ENCODE peak calls at places on chromosomes 2 and 18, in ten cellular contexts. One of them, this sample, is unnamed.

GRCh38 chr18:58102020-58102419 is 58.0 kb downstream of the NEDD4L start:
- DNase-seq in tibial artery: no peak
- DNase-seq in transverse colon: no peak
- DNase-seq in AG10803: no peak
- DNase-seq in right lobe of liver: no peak
- DNase-seq in CD8-positive, alpha-beta T cell: no peak
- DNase-seq in cardiac fibroblast: no peak
- DNase-seq in epithelial cell of esophagus: no peak
- DNase-seq in AG09309: no peak
- DNase-seq in left ventricle myocardium inferior: no peak
- DNase-seq in this sample: no peak

GRCh38 chr18:55868909-55869308 is 280.9 kb upstream of the TCF4 start:
- DNase-seq in tibial artery: no peak
- DNase-seq in transverse colon: no peak
- DNase-seq in AG10803: no peak
- DNase-seq in right lobe of liver: no peak
- DNase-seq in CD8-positive, alpha-beta T cell: no peak
- DNase-seq in cardiac fibroblast: no peak
- DNase-seq in epithelial cell of esophagus: peak
- DNase-seq in AG09309: no peak
- DNase-seq in left ventricle myocardium inferior: no peak
- DNase-seq in this sample: no peak

GRCh38 chr2:237299897-237300296 is 114.1 kb downstream of the COL6A3 start:
- DNase-seq in tibial artery: no peak
- DNase-seq in transverse colon: no peak
- DNase-seq in AG10803: peak
- DNase-seq in right lobe of liver: no peak
- DNase-seq in CD8-positive, alpha-beta T cell: no peak
- DNase-seq in cardiac fibroblast: peak
- DNase-seq in epithelial cell of esophagus: peak
- DNase-seq in AG09309: peak
- DNase-seq in left ventricle myocardium inferior: no peak
- DNase-seq in this sample: no peak

GRCh38 chr2:64876137-64876647 is 113.0 kb upstream of the SLC1A4 start:
- DNase-seq in tibial artery: peak
- DNase-seq in transverse colon: peak
- DNase-seq in AG10803: peak
- DNase-seq in right lobe of liver: peak
- DNase-seq in CD8-positive, alpha-beta T cell: no peak
- DNase-seq in cardiac fibroblast: peak
- DNase-seq in epithelial cell of esophagus: peak
- DNase-seq in AG09309: peak
- DNase-seq in left ventricle myocardium inferior: no peak
- DNase-seq in this sample: no peak

GRCh38 chr2:64350996-64351395 is 103.0 kb upstream of the LGALSL start:
- DNase-seq in tibial artery: no peak
- DNase-seq in transverse colon: no peak
- DNase-seq in AG10803: no peak
- DNase-seq in right lobe of liver: no peak
- DNase-seq in CD8-positive, alpha-beta T cell: no peak
- DNase-seq in cardiac fibroblast: no peak
- DNase-seq in epithelial cell of esophagus: no peak
- DNase-seq in AG09309: no peak
- DNase-seq in left ventricle myocardium inferior: no peak
- DNase-seq in this sample: no peak

GRCh38 chr18:54229660-54230059 is 5.2 kb upstream of the MBD2 start:
- DNase-seq in tibial artery: no peak
- DNase-seq in transverse colon: no peak
- DNase-seq in AG10803: no peak
- DNase-seq in right lobe of liver: no peak
- DNase-seq in CD8-positive, alpha-beta T cell: no peak
- DNase-seq in cardiac fibroblast: no peak
- DNase-seq in epithelial cell of esophagus: no peak
- DNase-seq in AG09309: no peak
- DNase-seq in left ventricle myocardium inferior: no peak
- DNase-seq in this sample: peak

GRCh38 chr2:220670461-220670979 is 901.6 kb downstream of the EPHA4 start:
- DNase-seq in tibial artery: no peak
- DNase-seq in transverse colon: peak
- DNase-seq in AG10803: no peak
- DNase-seq in right lobe of liver: no peak
- DNase-seq in CD8-positive, alpha-beta T cell: no peak
- DNase-seq in cardiac fibroblast: no peak
- DNase-seq in epithelial cell of esophagus: no peak
- DNase-seq in AG09309: no peak
- DNase-seq in left ventricle myocardium inferior: no peak
- DNase-seq in this sample: no peak

GRCh38 chr2:214781226-214781625 is 28.3 kb downstream of the BARD1 start:
- DNase-seq in tibial artery: no peak
- DNase-seq in transverse colon: no peak
- DNase-seq in AG10803: no peak
- DNase-seq in right lobe of liver: no peak
- DNase-seq in CD8-positive, alpha-beta T cell: no peak
- DNase-seq in cardiac fibroblast: no peak
- DNase-seq in epithelial cell of esophagus: no peak
- DNase-seq in AG09309: peak
- DNase-seq in left ventricle myocardium inferior: no peak
- DNase-seq in this sample: no peak

GRCh38 chr2:173657996-173658717 is 303.5 kb downstream of the CDCA7 start:
- DNase-seq in tibial artery: no peak
- DNase-seq in transverse colon: no peak
- DNase-seq in AG10803: peak
- DNase-seq in right lobe of liver: no peak
- DNase-seq in CD8-positive, alpha-beta T cell: no peak
- DNase-seq in cardiac fibroblast: peak
- DNase-seq in epithelial cell of esophagus: peak
- DNase-seq in AG09309: peak
- DNase-seq in left ventricle myocardium inferior: no peak
- DNase-seq in this sample: no peak

GRCh38 chr18:38940863-38941531 is 1375.4 kb upstream of the CELF4 start:
- DNase-seq in tibial artery: no peak
- DNase-seq in transverse colon: no peak
- DNase-seq in AG10803: no peak
- DNase-seq in right lobe of liver: no peak
- DNase-seq in CD8-positive, alpha-beta T cell: peak
- DNase-seq in cardiac fibroblast: peak
- DNase-seq in epithelial cell of esophagus: peak
- DNase-seq in AG09309: no peak
- DNase-seq in left ventricle myocardium inferior: no peak
- DNase-seq in this sample: peak

GRCh38 chr2:231299267-231299666 is 96.2 kb upstream of the B3GNT7 start:
- DNase-seq in tibial artery: no peak
- DNase-seq in transverse colon: no peak
- DNase-seq in AG10803: no peak
- DNase-seq in right lobe of liver: no peak
- DNase-seq in CD8-positive, alpha-beta T cell: no peak
- DNase-seq in cardiac fibroblast: no peak
- DNase-seq in epithelial cell of esophagus: no peak
- DNase-seq in AG09309: no peak
- DNase-seq in left ventricle myocardium inferior: no peak
- DNase-seq in this sample: peak

GRCh38 chr2:117057021-117057420 is 757.5 kb upstream of the DDX18 start:
- DNase-seq in tibial artery: no peak
- DNase-seq in transverse colon: no peak
- DNase-seq in AG10803: no peak
- DNase-seq in right lobe of liver: no peak
- DNase-seq in CD8-positive, alpha-beta T cell: no peak
- DNase-seq in cardiac fibroblast: no peak
- DNase-seq in epithelial cell of esophagus: no peak
- DNase-seq in AG09309: no peak
- DNase-seq in left ventricle myocardium inferior: no peak
- DNase-seq in this sample: no peak

GRCh38 chr2:150644298-150645067 is 157.0 kb upstream of the RND3 start:
- DNase-seq in tibial artery: no peak
- DNase-seq in transverse colon: no peak
- DNase-seq in AG10803: peak
- DNase-seq in right lobe of liver: no peak
- DNase-seq in CD8-positive, alpha-beta T cell: no peak
- DNase-seq in cardiac fibroblast: peak
- DNase-seq in epithelial cell of esophagus: peak
- DNase-seq in AG09309: no peak
- DNase-seq in left ventricle myocardium inferior: no peak
- DNase-seq in this sample: no peak

GRCh38 chr2:230906471-230907230 is 18.4 kb downstream of the GPR55 start:
- DNase-seq in tibial artery: peak
- DNase-seq in transverse colon: no peak
- DNase-seq in AG10803: no peak
- DNase-seq in right lobe of liver: peak
- DNase-seq in CD8-positive, alpha-beta T cell: no peak
- DNase-seq in cardiac fibroblast: no peak
- DNase-seq in epithelial cell of esophagus: no peak
- DNase-seq in AG09309: no peak
- DNase-seq in left ventricle myocardium inferior: no peak
- DNase-seq in this sample: no peak

GRCh38 chr2:158184556-158185343 is 83.1 kb downstream of the UPP2 start:
- DNase-seq in tibial artery: no peak
- DNase-seq in transverse colon: no peak
- DNase-seq in AG10803: no peak
- DNase-seq in right lobe of liver: no peak
- DNase-seq in CD8-positive, alpha-beta T cell: no peak
- DNase-seq in cardiac fibroblast: no peak
- DNase-seq in epithelial cell of esophagus: peak
- DNase-seq in AG09309: no peak
- DNase-seq in left ventricle myocardium inferior: no peak
- DNase-seq in this sample: no peak

GRCh38 chr2:233338046-233338445 is 16.2 kb upstream of the DGKD start:
- DNase-seq in tibial artery: peak
- DNase-seq in transverse colon: no peak
- DNase-seq in AG10803: no peak
- DNase-seq in right lobe of liver: no peak
- DNase-seq in CD8-positive, alpha-beta T cell: no peak
- DNase-seq in cardiac fibroblast: no peak
- DNase-seq in epithelial cell of esophagus: no peak
- DNase-seq in AG09309: no peak
- DNase-seq in left ventricle myocardium inferior: no peak
- DNase-seq in this sample: no peak

GRCh38 chr2:125746321-125746983 is 909.5 kb upstream of the GYPC start:
- DNase-seq in tibial artery: no peak
- DNase-seq in transverse colon: no peak
- DNase-seq in AG10803: no peak
- DNase-seq in right lobe of liver: no peak
- DNase-seq in CD8-positive, alpha-beta T cell: no peak
- DNase-seq in cardiac fibroblast: no peak
- DNase-seq in epithelial cell of esophagus: no peak
- DNase-seq in AG09309: no peak
- DNase-seq in left ventricle myocardium inferior: no peak
- DNase-seq in this sample: no peak

DNA sequence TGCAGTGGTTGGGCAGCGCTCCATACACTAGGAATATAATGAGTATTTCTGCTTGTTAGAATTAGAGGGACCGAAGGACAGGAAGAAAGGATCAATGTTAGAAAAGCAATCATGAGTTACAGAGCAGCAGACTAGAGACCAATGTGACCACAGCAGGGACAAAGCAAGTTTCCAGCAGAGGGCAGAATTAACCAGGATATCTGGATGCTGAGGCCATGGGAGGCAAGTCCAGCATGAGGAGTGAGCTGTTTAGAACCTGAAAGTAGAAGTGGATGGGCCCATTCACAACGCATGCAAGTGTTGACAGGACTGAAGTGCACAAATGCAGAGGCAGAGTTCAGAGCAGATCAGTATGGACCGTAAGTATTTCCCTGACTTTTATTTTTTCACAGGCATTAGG is 910.4 kb upstream of the GYPC start:
- DNase-seq in tibial artery: no peak
- DNase-seq in transverse colon: peak
- DNase-seq in AG10803: no peak
- DNase-seq in right lobe of liver: peak
- DNase-seq in CD8-positive, alpha-beta T cell: no peak
- DNase-seq in cardiac fibroblast: peak
- DNase-seq in epithelial cell of esophagus: peak
- DNase-seq in AG09309: no peak
- DNase-seq in left ventricle myocardium inferior: no peak
- DNase-seq in this sample: no peak
- TF ChIP-seq CTCF in tibial artery: no peak
- TF ChIP-seq CTCF in transverse colon: peak
- TF ChIP-seq CTCF in AG10803: no peak
- TF ChIP-seq CTCF in right lobe of liver: peak
- TF ChIP-seq CTCF in CD8-positive, alpha-beta T cell: no peak
- TF ChIP-seq CTCF in cardiac fibroblast: no peak
- TF ChIP-seq CTCF in epithelial cell of esophagus: no peak
- TF ChIP-seq CTCF in AG09309: no peak
- TF ChIP-seq CTCF in left ventricle myocardium inferior: peak
- TF ChIP-seq CTCF in this sample: no peak

DNA sequence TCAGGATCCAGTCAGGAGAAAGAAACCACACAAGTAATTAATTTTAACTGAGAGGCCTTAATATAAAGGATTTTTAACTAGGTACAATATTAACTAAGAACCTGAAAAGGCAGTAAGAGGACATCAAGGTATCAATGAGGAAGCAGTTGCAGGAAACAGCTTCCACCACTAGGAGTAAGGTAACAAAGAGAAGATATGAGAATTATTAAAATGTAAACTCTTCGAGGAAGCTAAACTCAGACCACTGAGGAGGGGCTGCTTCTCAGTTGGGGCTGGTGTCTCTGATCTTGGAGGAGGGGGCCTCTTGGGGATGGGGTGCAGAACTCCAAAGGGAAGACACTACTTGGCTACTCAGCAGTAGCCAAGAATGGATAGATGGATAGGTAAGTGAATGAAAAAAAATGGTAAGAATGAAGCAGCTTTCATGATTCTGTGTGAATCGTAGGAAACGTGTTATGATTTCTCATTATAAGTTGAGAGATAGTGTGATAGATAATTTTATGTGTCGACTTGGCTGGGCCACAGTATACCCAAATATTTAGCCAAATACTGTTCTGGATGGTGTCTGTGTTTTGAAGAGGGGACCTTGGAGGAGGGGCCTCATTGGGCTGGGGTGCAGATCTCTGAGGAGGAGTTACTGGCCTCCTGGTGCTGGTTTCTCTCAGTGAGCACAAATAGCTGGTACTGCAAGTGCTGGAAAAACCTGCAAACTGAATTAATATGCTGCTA is 547.7 kb upstream of the LRRTM1 start:
- DNase-seq in tibial artery: no peak
- DNase-seq in transverse colon: no peak
- DNase-seq in AG10803: no peak
- DNase-seq in right lobe of liver: no peak
- DNase-seq in CD8-positive, alpha-beta T cell: no peak
- DNase-seq in cardiac fibroblast: no peak
- DNase-seq in epithelial cell of esophagus: no peak
- DNase-seq in AG09309: no peak
- DNase-seq in left ventricle myocardium inferior: no peak
- DNase-seq in this sample: no peak
- TF ChIP-seq CTCF in tibial artery: no peak
- TF ChIP-seq CTCF in transverse colon: no peak
- TF ChIP-seq CTCF in AG10803: no peak
- TF ChIP-seq CTCF in right lobe of liver: no peak
- TF ChIP-seq CTCF in CD8-positive, alpha-beta T cell: no peak
- TF ChIP-seq CTCF in cardiac fibroblast: no peak
- TF ChIP-seq CTCF in epithelial cell of esophagus: no peak
- TF ChIP-seq CTCF in AG09309: no peak
- TF ChIP-seq CTCF in left ventricle myocardium inferior: peak
- TF ChIP-seq CTCF in this sample: no peak

GRCh38 chr18:60895181-60895580 is 438.0 kb upstream of the CDH20 start:
- DNase-seq in tibial artery: no peak
- DNase-seq in transverse colon: no peak
- DNase-seq in AG10803: no peak
- DNase-seq in right lobe of liver: no peak
- DNase-seq in CD8-positive, alpha-beta T cell: no peak
- DNase-seq in cardiac fibroblast: peak
- DNase-seq in epithelial cell of esophagus: peak
- DNase-seq in AG09309: no peak
- DNase-seq in left ventricle myocardium inferior: no peak
- DNase-seq in this sample: no peak
- TF ChIP-seq CTCF in tibial artery: no peak
- TF ChIP-seq CTCF in transverse colon: no peak
- TF ChIP-seq CTCF in AG10803: no peak
- TF ChIP-seq CTCF in right lobe of liver: no peak
- TF ChIP-seq CTCF in CD8-positive, alpha-beta T cell: no peak
- TF ChIP-seq CTCF in cardiac fibroblast: no peak
- TF ChIP-seq CTCF in epithelial cell of esophagus: no peak
- TF ChIP-seq CTCF in AG09309: no peak
- TF ChIP-seq CTCF in left ventricle myocardium inferior: no peak
- TF ChIP-seq CTCF in this sample: no peak

GRCh38 chr2:145341536-145341935 is 821.6 kb upstream of the ZEB2 start:
- DNase-seq in tibial artery: no peak
- DNase-seq in transverse colon: no peak
- DNase-seq in AG10803: no peak
- DNase-seq in right lobe of liver: no peak
- DNase-seq in CD8-positive, alpha-beta T cell: no peak
- DNase-seq in cardiac fibroblast: no peak
- DNase-seq in epithelial cell of esophagus: no peak
- DNase-seq in AG09309: no peak
- DNase-seq in left ventricle myocardium inferior: no peak
- DNase-seq in this sample: no peak
- TF ChIP-seq CTCF in tibial artery: no peak
- TF ChIP-seq CTCF in transverse colon: no peak
- TF ChIP-seq CTCF in AG10803: no peak
- TF ChIP-seq CTCF in right lobe of liver: no peak
- TF ChIP-seq CTCF in CD8-positive, alpha-beta T cell: no peak
- TF ChIP-seq CTCF in cardiac fibroblast: no peak
- TF ChIP-seq CTCF in epithelial cell of esophagus: no peak
- TF ChIP-seq CTCF in AG09309: no peak
- TF ChIP-seq CTCF in left ventricle myocardium inferior: no peak
- TF ChIP-seq CTCF in this sample: no peak

This sample was measured in GM10248.